ENCODE peak calls at places on chromosomes 12 and 14, in eight cellular contexts. One of them, this sample, is unnamed. For H3K4me1, the result is how much of the 10 kb centered on the place peaks cover.

GRCh38 chr12:127342861-127343260 is 924.1 kb upstream of the TMEM132C start:
- DNase-seq in psoas muscle: no peak
- DNase-seq in right cardiac atrium: no peak
- DNase-seq in esophagus squamous epithelium: no peak
- DNase-seq in tibial artery: no peak
- DNase-seq in Peyer's patch: no peak
- DNase-seq in mucosa of descending colon: no peak
- DNase-seq in transverse colon: no peak
- DNase-seq in this sample: no peak

GRCh38 chr12:95701275-95701674 is 89.3 kb downstream of the NTN4 start:
- DNase-seq in psoas muscle: no peak
- DNase-seq in right cardiac atrium: no peak
- DNase-seq in esophagus squamous epithelium: no peak
- DNase-seq in tibial artery: no peak
- DNase-seq in Peyer's patch: no peak
- DNase-seq in mucosa of descending colon: no peak
- DNase-seq in transverse colon: no peak
- DNase-seq in this sample: no peak

GRCh38 chr12:56084958-56085543 is 5.1 kb downstream of the ERBB3 start:
- DNase-seq in psoas muscle: no peak
- DNase-seq in right cardiac atrium: no peak
- DNase-seq in esophagus squamous epithelium: no peak
- DNase-seq in tibial artery: no peak
- DNase-seq in Peyer's patch: no peak
- DNase-seq in mucosa of descending colon: no peak
- DNase-seq in transverse colon: peak
- DNase-seq in this sample: peak

GRCh38 chr14:75223664-75224154 is 47.3 kb upstream of the TMED10 start:
- DNase-seq in psoas muscle: no peak
- DNase-seq in right cardiac atrium: no peak
- DNase-seq in esophagus squamous epithelium: no peak
- DNase-seq in tibial artery: no peak
- DNase-seq in Peyer's patch: peak
- DNase-seq in mucosa of descending colon: no peak
- DNase-seq in transverse colon: peak
- DNase-seq in this sample: peak

GRCh38 chr12:2934371-2934770 is 24.8 kb upstream of the TEAD4 start:
- DNase-seq in psoas muscle: no peak
- DNase-seq in right cardiac atrium: no peak
- DNase-seq in esophagus squamous epithelium: no peak
- DNase-seq in tibial artery: no peak
- DNase-seq in Peyer's patch: no peak
- DNase-seq in mucosa of descending colon: no peak
- DNase-seq in transverse colon: no peak
- DNase-seq in this sample: no peak

GRCh38 chr14:35965425-35965824 is 139.3 kb downstream of the BRMS1L start:
- DNase-seq in psoas muscle: no peak
- DNase-seq in right cardiac atrium: no peak
- DNase-seq in esophagus squamous epithelium: no peak
- DNase-seq in tibial artery: no peak
- DNase-seq in Peyer's patch: no peak
- DNase-seq in mucosa of descending colon: no peak
- DNase-seq in transverse colon: no peak
- DNase-seq in this sample: no peak

GRCh38 chr14:105375635-105376057 is 22.7 kb upstream of the TEX22 start:
- DNase-seq in psoas muscle: no peak
- DNase-seq in right cardiac atrium: no peak
- DNase-seq in esophagus squamous epithelium: no peak
- DNase-seq in tibial artery: no peak
- DNase-seq in Peyer's patch: no peak
- DNase-seq in mucosa of descending colon: no peak
- DNase-seq in transverse colon: no peak
- DNase-seq in this sample: no peak

GRCh38 chr12:98328467-98328866 is 186.9 kb upstream of the TMPO start:
- DNase-seq in psoas muscle: no peak
- DNase-seq in right cardiac atrium: no peak
- DNase-seq in esophagus squamous epithelium: no peak
- DNase-seq in tibial artery: no peak
- DNase-seq in Peyer's patch: no peak
- DNase-seq in mucosa of descending colon: no peak
- DNase-seq in transverse colon: no peak
- DNase-seq in this sample: no peak

GRCh38 chr12:59929091-59929490 is 333.3 kb downstream of the SLC16A7 start:
- DNase-seq in psoas muscle: no peak
- DNase-seq in right cardiac atrium: no peak
- DNase-seq in esophagus squamous epithelium: no peak
- DNase-seq in tibial artery: no peak
- DNase-seq in Peyer's patch: no peak
- DNase-seq in mucosa of descending colon: no peak
- DNase-seq in transverse colon: no peak
- DNase-seq in this sample: no peak

GRCh38 chr14:92615451-92615850 is 101.9 kb downstream of the RIN3 start:
- DNase-seq in psoas muscle: no peak
- DNase-seq in right cardiac atrium: no peak
- DNase-seq in esophagus squamous epithelium: no peak
- DNase-seq in tibial artery: no peak
- DNase-seq in Peyer's patch: peak
- DNase-seq in mucosa of descending colon: peak
- DNase-seq in transverse colon: no peak
- DNase-seq in this sample: no peak

GRCh38 chr14:21209185-21209584 is 53.3 kb upstream of the OR5AU1 start:
- DNase-seq in psoas muscle: no peak
- DNase-seq in right cardiac atrium: no peak
- DNase-seq in esophagus squamous epithelium: no peak
- DNase-seq in tibial artery: no peak
- DNase-seq in Peyer's patch: no peak
- DNase-seq in mucosa of descending colon: no peak
- DNase-seq in transverse colon: no peak
- DNase-seq in this sample: no peak

GRCh38 chr14:30355431-30355913 is 203.5 kb upstream of the G2E3 start:
- DNase-seq in psoas muscle: no peak
- DNase-seq in right cardiac atrium: no peak
- DNase-seq in esophagus squamous epithelium: no peak
- DNase-seq in tibial artery: no peak
- DNase-seq in Peyer's patch: no peak
- DNase-seq in mucosa of descending colon: no peak
- DNase-seq in transverse colon: no peak
- DNase-seq in this sample: no peak

DNA sequence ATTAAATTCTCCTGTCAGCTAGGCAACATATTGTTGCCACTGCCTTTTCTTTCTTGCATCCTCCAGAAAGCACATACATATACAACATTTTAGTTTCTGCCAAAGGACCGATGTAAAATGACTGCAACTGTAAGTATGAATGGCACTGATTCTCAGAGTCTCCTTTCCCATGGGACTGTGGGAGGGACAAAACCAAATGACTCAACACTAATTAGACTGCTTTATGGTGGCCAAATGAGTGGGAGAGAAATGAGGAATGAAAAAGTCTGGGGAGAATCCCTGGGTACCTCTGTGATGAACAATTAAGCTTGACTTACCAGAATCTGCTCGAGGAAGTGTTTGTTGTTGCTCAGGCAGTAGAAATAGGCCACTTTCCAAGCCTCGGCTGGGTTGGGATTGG is 10.2 kb downstream of the ZFYVE26 start:
- DNase-seq in psoas muscle: no peak
- DNase-seq in right cardiac atrium: no peak
- DNase-seq in esophagus squamous epithelium: no peak
- DNase-seq in tibial artery: no peak
- DNase-seq in Peyer's patch: no peak
- DNase-seq in mucosa of descending colon: no peak
- DNase-seq in transverse colon: no peak
- DNase-seq in this sample: no peak
- H3K4me1 ChIP-seq in psoas muscle: under half
- H3K4me1 ChIP-seq in right cardiac atrium: under half
- H3K4me1 ChIP-seq in esophagus squamous epithelium: under half
- H3K4me1 ChIP-seq in tibial artery: under half
- H3K4me1 ChIP-seq in Peyer's patch: under half
- H3K4me1 ChIP-seq in mucosa of descending colon: under half
- H3K4me1 ChIP-seq in transverse colon: under half
- H3K4me1 ChIP-seq in this sample: under half

DNA sequence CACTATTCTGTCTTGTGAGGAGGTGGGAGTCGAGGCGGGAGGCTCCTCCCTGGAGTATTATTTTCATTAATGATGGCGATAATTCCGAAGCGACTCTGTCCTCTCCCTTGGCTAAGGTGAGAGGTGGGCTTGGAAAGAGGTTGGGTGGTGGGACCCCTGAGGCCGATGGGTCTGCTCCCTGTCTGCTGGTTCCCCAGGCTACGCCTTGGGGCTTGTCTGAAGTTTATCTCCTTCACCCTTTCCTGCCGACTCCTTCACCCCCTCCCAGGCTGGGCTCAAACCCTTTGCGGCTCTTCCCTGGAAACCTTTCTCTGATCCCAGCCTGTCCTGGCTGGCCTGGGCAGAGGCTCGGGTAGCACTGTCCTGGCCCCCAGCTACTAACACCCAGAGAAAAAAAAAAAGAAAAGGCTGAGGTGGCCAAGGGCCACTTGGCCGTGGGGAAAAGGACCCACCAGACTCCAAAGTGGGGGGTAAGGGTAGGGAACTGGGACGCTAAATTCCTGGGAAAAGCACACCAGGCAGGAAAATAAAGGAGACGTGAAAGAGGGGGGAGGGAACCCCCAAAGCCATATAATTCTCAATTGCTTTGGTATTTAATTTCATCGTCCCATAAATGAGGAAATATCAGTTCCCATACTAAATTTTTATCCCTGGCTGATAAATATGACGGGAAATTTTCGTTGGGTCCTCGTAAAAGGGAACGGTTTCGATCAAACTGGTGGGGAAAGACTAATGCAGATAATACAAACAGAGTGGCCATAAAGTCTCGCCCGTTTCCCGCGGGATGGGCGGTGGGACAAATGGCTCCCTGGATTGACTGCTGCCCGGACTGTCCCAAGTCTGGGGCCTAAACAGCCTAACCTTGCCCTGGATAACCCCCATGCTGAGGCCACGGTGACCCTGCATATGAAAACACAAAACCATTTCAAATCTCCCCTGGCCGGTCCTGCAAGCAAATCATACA is 2.0 kb upstream of the HOXC10 start:
- DNase-seq in psoas muscle: no peak
- DNase-seq in right cardiac atrium: no peak
- DNase-seq in esophagus squamous epithelium: no peak
- DNase-seq in tibial artery: no peak
- DNase-seq in Peyer's patch: no peak
- DNase-seq in mucosa of descending colon: no peak
- DNase-seq in transverse colon: no peak
- DNase-seq in this sample: no peak
- H3K4me3 ChIP-seq in psoas muscle: peak
- H3K4me3 ChIP-seq in right cardiac atrium: no peak
- H3K4me3 ChIP-seq in esophagus squamous epithelium: no peak
- H3K4me3 ChIP-seq in tibial artery: peak
- H3K4me3 ChIP-seq in Peyer's patch: no peak
- H3K4me3 ChIP-seq in mucosa of descending colon: no peak
- H3K4me3 ChIP-seq in transverse colon: no peak
- H3K4me3 ChIP-seq in this sample: no peak

GRCh38 chr14:61526405-61527312 is 168.7 kb upstream of the HIF1A start:
- DNase-seq in psoas muscle: peak
- DNase-seq in right cardiac atrium: peak
- DNase-seq in esophagus squamous epithelium: no peak
- DNase-seq in tibial artery: no peak
- DNase-seq in Peyer's patch: no peak
- DNase-seq in mucosa of descending colon: no peak
- DNase-seq in transverse colon: no peak
- DNase-seq in this sample: peak
- H3K4me1 ChIP-seq in psoas muscle: under half
- H3K4me1 ChIP-seq in right cardiac atrium: under half
- H3K4me1 ChIP-seq in esophagus squamous epithelium: half or more
- H3K4me1 ChIP-seq in tibial artery: under half
- H3K4me1 ChIP-seq in Peyer's patch: under half
- H3K4me1 ChIP-seq in mucosa of descending colon: under half
- H3K4me1 ChIP-seq in transverse colon: half or more
- H3K4me1 ChIP-seq in this sample: under half

GRCh38 chr14:54241517-54241916 is 155.3 kb upstream of the CDKN3 start:
- DNase-seq in psoas muscle: no peak
- DNase-seq in right cardiac atrium: no peak
- DNase-seq in esophagus squamous epithelium: no peak
- DNase-seq in tibial artery: no peak
- DNase-seq in Peyer's patch: no peak
- DNase-seq in mucosa of descending colon: no peak
- DNase-seq in transverse colon: no peak
- DNase-seq in this sample: no peak
- H3K4me3 ChIP-seq in psoas muscle: no peak
- H3K4me3 ChIP-seq in right cardiac atrium: no peak
- H3K4me3 ChIP-seq in esophagus squamous epithelium: no peak
- H3K4me3 ChIP-seq in tibial artery: no peak
- H3K4me3 ChIP-seq in Peyer's patch: no peak
- H3K4me3 ChIP-seq in mucosa of descending colon: no peak
- H3K4me3 ChIP-seq in transverse colon: no peak
- H3K4me3 ChIP-seq in this sample: no peak

DNA sequence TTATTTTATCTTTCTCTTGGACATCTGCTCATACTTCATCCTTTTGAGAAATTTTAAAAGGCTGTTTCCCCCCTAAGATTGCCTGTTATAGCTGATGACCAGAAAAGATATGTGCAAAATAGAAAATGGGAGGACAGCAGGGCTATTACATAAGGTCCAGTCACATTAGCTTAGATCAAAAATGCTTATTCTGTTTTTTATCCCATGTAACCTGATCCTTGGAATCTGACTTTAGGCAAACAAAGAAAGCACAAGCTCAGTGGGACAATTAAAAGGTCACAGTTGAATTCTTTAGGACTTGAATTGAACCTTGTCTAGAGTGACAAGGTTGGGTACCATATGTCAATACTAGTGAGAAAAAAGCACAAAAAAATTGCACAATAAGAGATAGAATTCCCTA is 65.1 kb upstream of the TRHDE start:
- DNase-seq in psoas muscle: no peak
- DNase-seq in right cardiac atrium: no peak
- DNase-seq in esophagus squamous epithelium: no peak
- DNase-seq in tibial artery: no peak
- DNase-seq in Peyer's patch: no peak
- DNase-seq in mucosa of descending colon: no peak
- DNase-seq in transverse colon: no peak
- DNase-seq in this sample: no peak
- H3K4me1 ChIP-seq in psoas muscle: under half
- H3K4me1 ChIP-seq in right cardiac atrium: under half
- H3K4me1 ChIP-seq in esophagus squamous epithelium: under half
- H3K4me1 ChIP-seq in tibial artery: under half
- H3K4me1 ChIP-seq in Peyer's patch: under half
- H3K4me1 ChIP-seq in mucosa of descending colon: under half
- H3K4me1 ChIP-seq in transverse colon: under half
- H3K4me1 ChIP-seq in this sample: under half

DNA sequence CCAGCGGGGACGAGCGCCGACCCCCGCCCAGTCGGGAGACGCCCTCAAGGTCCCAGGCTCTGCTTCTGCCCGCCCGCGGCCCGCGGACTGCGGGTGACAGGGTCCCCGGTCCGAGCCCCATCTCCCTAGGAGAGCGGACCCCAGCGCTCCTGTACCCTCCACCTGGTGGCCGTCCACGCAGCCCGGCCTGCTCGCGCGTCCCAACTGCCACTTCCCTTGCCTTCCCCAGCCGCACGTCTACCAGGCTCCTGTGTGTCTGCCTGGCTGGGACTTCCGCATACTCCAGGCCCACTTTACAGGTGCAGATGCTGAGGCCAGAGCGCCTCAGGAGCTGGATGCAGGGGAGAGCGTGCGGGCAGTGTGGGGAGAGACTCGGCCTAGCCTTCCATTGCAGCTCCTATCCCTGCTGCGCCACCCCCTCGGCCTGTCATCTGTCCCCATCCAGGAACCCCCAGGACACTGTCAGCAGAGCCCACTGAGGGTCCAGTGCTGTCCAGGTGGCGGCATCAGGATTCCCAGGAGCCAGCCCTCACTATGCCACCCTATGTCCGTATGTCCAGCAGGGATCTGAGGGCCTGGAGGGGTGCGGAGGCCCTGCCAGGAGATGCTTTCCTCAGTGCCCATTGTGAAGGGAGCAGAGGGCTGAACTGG is 8.0 kb upstream of the ANKRD9 start:
- DNase-seq in psoas muscle: no peak
- DNase-seq in right cardiac atrium: peak
- DNase-seq in esophagus squamous epithelium: no peak
- DNase-seq in tibial artery: no peak
- DNase-seq in Peyer's patch: no peak
- DNase-seq in mucosa of descending colon: peak
- DNase-seq in transverse colon: peak
- DNase-seq in this sample: no peak
- H3K4me3 ChIP-seq in psoas muscle: peak
- H3K4me3 ChIP-seq in right cardiac atrium: peak
- H3K4me3 ChIP-seq in esophagus squamous epithelium: peak
- H3K4me3 ChIP-seq in tibial artery: peak
- H3K4me3 ChIP-seq in Peyer's patch: peak
- H3K4me3 ChIP-seq in mucosa of descending colon: peak
- H3K4me3 ChIP-seq in transverse colon: peak
- H3K4me3 ChIP-seq in this sample: peak

This sample was measured in colonic mucosa.